ENCODE peak calls at places on chromosomes 13 and 19, in ten cellular contexts. D, V, X, Z, C, U, Y, O, G and I are unnamed samples.

GRCh38 chr13:28451482-28452217 is 43.3 kb downstream of the FLT1 start:
- DNase-seq in D (no peak), V (no peak), X (no peak), Z (no peak), C (no peak), U (no peak), Y (no peak), O (no peak), G (no peak), I (no peak)

GRCh38 chr19:55347442-55348009 is 7.0 kb downstream of the COX6B2 start:
- DNase-seq in D (no peak), V (no peak), X (no peak), Z (no peak), C (no peak), U (no peak), Y (no peak), O (no peak), G (no peak), I (no peak)

GRCh38 chr13:42883771-42884170 is 102.4 kb downstream of the FAM216B start:
- DNase-seq in D (no peak), V (peak; percentile 12), X (no peak), Z (no peak), C (peak; percentile 31), U (peak; percentile 82), Y (no peak), O (no peak), G (no peak), I (peak; percentile 47)

GRCh38 chr19:17246681-17247425 is 1.1 kb upstream of the NR2F6 start:
- DNase-seq in D (no peak), V (no peak), X (no peak), Z (no peak), C (no peak), U (peak; percentile 15), Y (no peak), O (no peak), G (no peak), I (no peak)

GRCh38 chr19:49114630-49115363 is 627 bp downstream of the LIN7B start:
- DNase-seq in D (no peak), V (no peak), X (peak; percentile 90), Z (peak; percentile 74), C (peak; percentile 34), U (peak; percentile 77), Y (no peak), O (peak; percentile 54), G (peak; percentile 33), I (no peak)

GRCh38 chr13:44218501-44219240 is 155.0 kb upstream of the SERP2 start:
- DNase-seq in D (peak; percentile 73), V (no peak), X (peak; percentile 85), Z (no peak), C (peak; percentile 18), U (peak; percentile 98), Y (no peak), O (no peak), G (no peak), I (no peak)

GRCh38 chr19:41696402-41697197 is 8.5 kb upstream of the CEACAM7 start:
- DNase-seq in D (no peak), V (no peak), X (peak; percentile 50), Z (peak; percentile 50), C (no peak), U (no peak), Y (no peak), O (peak; percentile 41), G (no peak), I (no peak)

GRCh38 chr13:34466301-34466700 is 475.8 kb upstream of the NBEA start:
- DNase-seq in D (no peak), V (no peak), X (no peak), Z (no peak), C (no peak), U (no peak), Y (no peak), O (no peak), G (no peak), I (no peak)

GRCh38 chr19:16887353-16888265 is 1.2 kb upstream of the F2RL3 start:
- DNase-seq in D (no peak), V (peak; percentile 34), X (no peak), Z (no peak), C (no peak), U (no peak), Y (no peak), O (no peak), G (no peak), I (no peak)

GRCh38 chr19:677601-678380 is 1.6 kb downstream of the FSTL3 start:
- DNase-seq in D (no peak), V (no peak), X (no peak), Z (no peak), C (no peak), U (no peak), Y (no peak), O (no peak), G (no peak), I (no peak)

GRCh38 chr19:50488795-50489194 is 12.1 kb upstream of the GARIN5A start:
- DNase-seq in D (no peak), V (no peak), X (peak; percentile 52), Z (no peak), C (no peak), U (no peak), Y (no peak), O (no peak), G (no peak), I (no peak)

GRCh38 chr13:20772401-20773131 is 1.2 kb downstream of the EEF1AKMT1 start:
- DNase-seq in D (no peak), V (no peak), X (no peak), Z (no peak), C (no peak), U (no peak), Y (no peak), O (no peak), G (no peak), I (no peak)

GRCh38 chr19:29714371-29714952 is 599 bp downstream of the C19orf12 start:
- DNase-seq in D (no peak), V (peak; percentile 36), X (peak; percentile 33), Z (peak; percentile 75), C (no peak), U (no peak), Y (no peak), O (no peak), G (peak; percentile 37), I (no peak)

GRCh38 chr19:32173836-32174235 is 171.6 kb upstream of the ZNF507 start:
- DNase-seq in D (no peak), V (no peak), X (no peak), Z (no peak), C (no peak), U (no peak), Y (no peak), O (no peak), G (no peak), I (no peak)

GRCh38 chr19:48123907-48124675 is 13.5 kb upstream of the PLA2G4C start:
- DNase-seq in D (peak; percentile 84), V (no peak), X (no peak), Z (no peak), C (no peak), U (peak; percentile 88), Y (no peak), O (peak; percentile 52), G (no peak), I (peak; percentile 18)

GRCh38 chr13:92224052-92224821 is 825.8 kb downstream of the GPC5 start:
- DNase-seq in D (no peak), V (no peak), X (no peak), Z (no peak), C (no peak), U (no peak), Y (no peak), O (no peak), G (no peak), I (no peak)

GRCh38 chr13:106376411-106377112 is 158.9 kb downstream of the EFNB2 start:
- DNase-seq in D (peak; percentile 67), V (peak; percentile 24), X (no peak), Z (no peak), C (peak; percentile 10), U (no peak), Y (no peak), O (no peak), G (no peak), I (no peak)

GRCh38 chr13:110306960-110307696 is at the start of the genes COL4A1 and COL4A2:
- DNase-seq in D (no peak), V (no peak), X (peak; percentile 94), Z (no peak), C (no peak), U (no peak), Y (no peak), O (no peak), G (no peak), I (peak; percentile 62)

GRCh38 chr19:15476334-15476733 is 3.0 kb downstream of the PGLYRP2 start:
- DNase-seq in D (no peak), V (no peak), X (peak; percentile 51), Z (no peak), C (no peak), U (no peak), Y (no peak), O (no peak), G (no peak), I (no peak)

GRCh38 chr19:10362259-10362658 is 18.1 kb downstream of the TYK2 start:
- DNase-seq in D (no peak), V (no peak), X (no peak), Z (no peak), C (no peak), U (no peak), Y (no peak), O (no peak), G (no peak), I (no peak)

GRCh38 chr13:98050041-98050466 is 92.8 kb upstream of the FARP1 start:
- DNase-seq in D (no peak), V (no peak), X (no peak), Z (no peak), C (no peak), U (no peak), Y (no peak), O (no peak), G (no peak), I (no peak)

GRCh38 chr19:543912-544608 is at the start of gene GZMM:
- DNase-seq in D (no peak), V (no peak), X (no peak), Z (peak; percentile 86), C (no peak), U (no peak), Y (no peak), O (peak; percentile 85), G (peak; percentile 74), I (no peak)

GRCh38 chr13:110006304-110006703 is 219.9 kb upstream of the IRS2 start:
- DNase-seq in D (peak; percentile 66), V (no peak), X (no peak), Z (no peak), C (no peak), U (no peak), Y (no peak), O (no peak), G (no peak), I (peak; percentile 36)

GRCh38 chr19:29247912-29248311 is 35.0 kb upstream of the UQCRFS1 start:
- DNase-seq in D (no peak), V (no peak), X (no peak), Z (no peak), C (no peak), U (no peak), Y (no peak), O (no peak), G (no peak), I (peak; percentile 12)

GRCh38 chr19:824885-825284 is 2.8 kb upstream of the AZU1 start:
- DNase-seq in D (no peak), V (no peak), X (no peak), Z (no peak), C (no peak), U (no peak), Y (no peak), O (no peak), G (no peak), I (no peak)

GRCh38 chr19:53881482-53882390 is at the start of gene PRKCG:
- DNase-seq in D (no peak), V (no peak), X (peak; percentile 81), Z (peak; percentile 81), C (no peak), U (peak; percentile 31), Y (no peak), O (peak; percentile 67), G (peak; percentile 53), I (no peak)

GRCh38 chr19:33532859-33533455 is 11.4 kb upstream of the PEPD start:
- DNase-seq in D (no peak), V (no peak), X (no peak), Z (no peak), C (no peak), U (no peak), Y (no peak), O (no peak), G (no peak), I (no peak)

GRCh38 chr13:50713849-50714248 is 129.6 kb downstream of the DLEU7 start:
- DNase-seq in D (no peak), V (peak; percentile 27), X (no peak), Z (peak; percentile 29), C (no peak), U (no peak), Y (no peak), O (peak; percentile 64), G (no peak), I (no peak)